ENCODE peak calls at places on chromosomes 11 and 22, in ten cellular contexts. One of them, this sample, is unnamed.

GRCh38 chr22:42233879-42234278 is 36.6 kb downstream of the TCF20 start:
- DNase-seq in amniotic stem cell: no peak
- DNase-seq in nephron progenitor cell: no peak
- DNase-seq in GOT3: no peak
- DNase-seq in left lobe of liver: no peak
- DNase-seq in WTC11: no peak
- DNase-seq in NCI-H748 treated with DMSO at 0.1 percent for 48 hours: no peak
- DNase-seq in posterior cingulate gyrus: no peak
- DNase-seq in activated T-cell treated with anti-CD3 and anti-CD28 coated beads for 48 hours: no peak
- DNase-seq in iris pigment epithelial cell: no peak
- DNase-seq in this sample: no peak

GRCh38 chr11:57491371-57492061 is 24.0 kb downstream of the SLC43A1 start:
- DNase-seq in GOT3: no peak
- DNase-seq in nephron progenitor cell: peak
- DNase-seq in NCI-H748 treated with DMSO at 0.1 percent for 48 hours: no peak
- DNase-seq in amniotic stem cell: no peak
- DNase-seq in left lobe of liver: no peak
- DNase-seq in posterior cingulate gyrus: peak
- DNase-seq in iris pigment epithelial cell: peak
- DNase-seq in activated T-cell treated with anti-CD3 and anti-CD28 coated beads for 48 hours: peak
- DNase-seq in WTC11: peak
- DNase-seq in this sample: no peak

GRCh38 chr11:26649884-26650283 is 72.0 kb downstream of the SLC5A12 start:
- DNase-seq in WTC11: peak
- DNase-seq in nephron progenitor cell: peak
- DNase-seq in amniotic stem cell: peak
- DNase-seq in iris pigment epithelial cell: peak
- DNase-seq in left lobe of liver: peak
- DNase-seq in activated T-cell treated with anti-CD3 and anti-CD28 coated beads for 48 hours: no peak
- DNase-seq in GOT3: no peak
- DNase-seq in NCI-H748 treated with DMSO at 0.1 percent for 48 hours: peak
- DNase-seq in posterior cingulate gyrus: peak
- DNase-seq in this sample: no peak

GRCh38 chr11:111384494-111384893 is 5.4 kb upstream of the POU2AF1 start:
- DNase-seq in WTC11: no peak
- DNase-seq in activated T-cell treated with anti-CD3 and anti-CD28 coated beads for 48 hours: no peak
- DNase-seq in amniotic stem cell: no peak
- DNase-seq in nephron progenitor cell: no peak
- DNase-seq in left lobe of liver: no peak
- DNase-seq in posterior cingulate gyrus: no peak
- DNase-seq in GOT3: no peak
- DNase-seq in iris pigment epithelial cell: peak
- DNase-seq in NCI-H748 treated with DMSO at 0.1 percent for 48 hours: no peak
- DNase-seq in this sample: no peak

GRCh38 chr11:62984451-62984991 is at the start of gene SLC22A6:
- DNase-seq in posterior cingulate gyrus: peak
- DNase-seq in NCI-H748 treated with DMSO at 0.1 percent for 48 hours: no peak
- DNase-seq in amniotic stem cell: no peak
- DNase-seq in GOT3: no peak
- DNase-seq in nephron progenitor cell: no peak
- DNase-seq in WTC11: no peak
- DNase-seq in activated T-cell treated with anti-CD3 and anti-CD28 coated beads for 48 hours: no peak
- DNase-seq in left lobe of liver: no peak
- DNase-seq in iris pigment epithelial cell: no peak
- DNase-seq in this sample: no peak

GRCh38 chr22:37182101-37182948 is 5.7 kb downstream of the C1QTNF6 start:
- DNase-seq in left lobe of liver: no peak
- DNase-seq in nephron progenitor cell: no peak
- DNase-seq in NCI-H748 treated with DMSO at 0.1 percent for 48 hours: no peak
- DNase-seq in activated T-cell treated with anti-CD3 and anti-CD28 coated beads for 48 hours: no peak
- DNase-seq in iris pigment epithelial cell: no peak
- DNase-seq in amniotic stem cell: no peak
- DNase-seq in WTC11: no peak
- DNase-seq in GOT3: no peak
- DNase-seq in posterior cingulate gyrus: no peak
- DNase-seq in this sample: no peak

GRCh38 chr11:118785362-118785761 is 5.6 kb downstream of the DDX6 start:
- DNase-seq in nephron progenitor cell: no peak
- DNase-seq in activated T-cell treated with anti-CD3 and anti-CD28 coated beads for 48 hours: no peak
- DNase-seq in posterior cingulate gyrus: no peak
- DNase-seq in NCI-H748 treated with DMSO at 0.1 percent for 48 hours: no peak
- DNase-seq in iris pigment epithelial cell: peak
- DNase-seq in left lobe of liver: no peak
- DNase-seq in WTC11: no peak
- DNase-seq in GOT3: no peak
- DNase-seq in amniotic stem cell: no peak
- DNase-seq in this sample: no peak

GRCh38 chr11:108224908-108225786 is 2.3 kb downstream of the ATM start:
- DNase-seq in GOT3: no peak
- DNase-seq in nephron progenitor cell: no peak
- DNase-seq in WTC11: no peak
- DNase-seq in activated T-cell treated with anti-CD3 and anti-CD28 coated beads for 48 hours: peak
- DNase-seq in left lobe of liver: no peak
- DNase-seq in iris pigment epithelial cell: no peak
- DNase-seq in NCI-H748 treated with DMSO at 0.1 percent for 48 hours: no peak
- DNase-seq in amniotic stem cell: no peak
- DNase-seq in posterior cingulate gyrus: no peak
- DNase-seq in this sample: no peak

GRCh38 chr11:128549256-128549944 is 38.0 kb downstream of the ETS1 start:
- DNase-seq in posterior cingulate gyrus: no peak
- DNase-seq in amniotic stem cell: no peak
- DNase-seq in iris pigment epithelial cell: no peak
- DNase-seq in left lobe of liver: peak
- DNase-seq in WTC11: peak
- DNase-seq in nephron progenitor cell: no peak
- DNase-seq in activated T-cell treated with anti-CD3 and anti-CD28 coated beads for 48 hours: no peak
- DNase-seq in GOT3: no peak
- DNase-seq in NCI-H748 treated with DMSO at 0.1 percent for 48 hours: no peak
- DNase-seq in this sample: no peak

This sample was measured in cortex of kidney.